ENCODE peak calls at places on chromosomes 7 and 10, in six cellular contexts. One of them, this sample, is unnamed.
A peak's percentile ranks its signal among the peaks of the same experiment; 100 is the strongest.

GRCh38 chr10:83607959-83608745 is 531.2 kb upstream of the GHITM start:
- DNase-seq in Calu3: no peak
- DNase-seq in effector memory CD8-positive, alpha-beta T cell: no peak
- DNase-seq in myocyte: no peak
- DNase-seq in NCI-H1092: no peak
- DNase-seq in HTR-8/SVneo: no peak
- DNase-seq in this sample: no peak

GRCh38 chr7:128347573-128348147 is 4.0 kb upstream of the RBM28 start:
- DNase-seq in NCI-H1092: peak; percentile 24
- DNase-seq in effector memory CD8-positive, alpha-beta T cell: no peak
- DNase-seq in Calu3: peak; percentile 66
- DNase-seq in HTR-8/SVneo: peak; percentile 40
- DNase-seq in myocyte: peak; percentile 82
- DNase-seq in this sample: peak; percentile 23

GRCh38 chr10:112059220-112059619 is 124.3 kb downstream of the GPAM start:
- DNase-seq in NCI-H1092: no peak
- DNase-seq in Calu3: no peak
- DNase-seq in effector memory CD8-positive, alpha-beta T cell: no peak
- DNase-seq in myocyte: no peak
- DNase-seq in HTR-8/SVneo: no peak
- DNase-seq in this sample: no peak

GRCh38 chr7:120502132-120502531 is 229.2 kb downstream of the KCND2 start:
- DNase-seq in Calu3: no peak
- DNase-seq in NCI-H1092: no peak
- DNase-seq in effector memory CD8-positive, alpha-beta T cell: no peak
- DNase-seq in HTR-8/SVneo: no peak
- DNase-seq in myocyte: no peak
- DNase-seq in this sample: no peak

GRCh38 chr10:99966306-99966705 is 43.4 kb downstream of the DNMBP start:
- DNase-seq in myocyte: peak; percentile 17
- DNase-seq in effector memory CD8-positive, alpha-beta T cell: no peak
- DNase-seq in Calu3: peak; percentile 17
- DNase-seq in NCI-H1092: no peak
- DNase-seq in HTR-8/SVneo: peak; percentile 82
- DNase-seq in this sample: no peak

GRCh38 chr7:18119985-18120384 is 92.3 kb upstream of the PRPS1L1 start:
- DNase-seq in NCI-H1092: no peak
- DNase-seq in myocyte: peak; percentile 11
- DNase-seq in effector memory CD8-positive, alpha-beta T cell: no peak
- DNase-seq in HTR-8/SVneo: no peak
- DNase-seq in Calu3: peak; percentile 50
- DNase-seq in this sample: no peak

GRCh38 chr7:158141221-158141582 is 446.4 kb downstream of the PTPRN2 start:
- DNase-seq in effector memory CD8-positive, alpha-beta T cell: no peak
- DNase-seq in myocyte: no peak
- DNase-seq in HTR-8/SVneo: no peak
- DNase-seq in NCI-H1092: no peak
- DNase-seq in Calu3: no peak
- DNase-seq in this sample: no peak

GRCh38 chr10:119377905-119378736 is 164.4 kb downstream of the RGS10 start:
- DNase-seq in Calu3: no peak
- DNase-seq in HTR-8/SVneo: no peak
- DNase-seq in effector memory CD8-positive, alpha-beta T cell: no peak
- DNase-seq in NCI-H1092: peak; percentile 78
- DNase-seq in myocyte: peak; percentile 88
- DNase-seq in this sample: no peak

GRCh38 chr7:2938514-2939192 is 94.5 kb upstream of the GNA12 start:
- DNase-seq in NCI-H1092: no peak
- DNase-seq in effector memory CD8-positive, alpha-beta T cell: no peak
- DNase-seq in myocyte: no peak
- DNase-seq in Calu3: no peak
- DNase-seq in HTR-8/SVneo: no peak
- DNase-seq in this sample: no peak

GRCh38 chr7:154183482-154183881 is 131.3 kb downstream of the DPP6 start:
- DNase-seq in NCI-H1092: no peak
- DNase-seq in Calu3: no peak
- DNase-seq in myocyte: no peak
- DNase-seq in HTR-8/SVneo: no peak
- DNase-seq in effector memory CD8-positive, alpha-beta T cell: no peak
- DNase-seq in this sample: no peak

GRCh38 chr7:18541189-18541870 is 45.8 kb downstream of the HDAC9 start:
- DNase-seq in Calu3: no peak
- DNase-seq in effector memory CD8-positive, alpha-beta T cell: no peak
- DNase-seq in NCI-H1092: peak; percentile 14
- DNase-seq in HTR-8/SVneo: peak; percentile 15
- DNase-seq in myocyte: peak; percentile 74
- DNase-seq in this sample: no peak

GRCh38 chr7:151470656-151471180 is 30.8 kb upstream of the CRYGN start:
- DNase-seq in NCI-H1092: no peak
- DNase-seq in myocyte: no peak
- DNase-seq in effector memory CD8-positive, alpha-beta T cell: no peak
- DNase-seq in HTR-8/SVneo: no peak
- DNase-seq in Calu3: no peak
- DNase-seq in this sample: no peak

GRCh38 chr10:28668363-28669226 is 8.7 kb upstream of the BAMBI start:
- DNase-seq in effector memory CD8-positive, alpha-beta T cell: no peak
- DNase-seq in NCI-H1092: peak; percentile 65
- DNase-seq in myocyte: no peak
- DNase-seq in HTR-8/SVneo: no peak
- DNase-seq in Calu3: peak; percentile 71
- DNase-seq in this sample: no peak

GRCh38 chr7:36287371-36288241 is 102.1 kb upstream of the ANLN start:
- DNase-seq in myocyte: peak; percentile 88
- DNase-seq in NCI-H1092: no peak
- DNase-seq in HTR-8/SVneo: no peak
- DNase-seq in Calu3: peak; percentile 72
- DNase-seq in effector memory CD8-positive, alpha-beta T cell: peak; percentile 23
- DNase-seq in this sample: no peak

GRCh38 chr7:72577107-72577506 is 165.0 kb upstream of the CALN1 start:
- DNase-seq in HTR-8/SVneo: no peak
- DNase-seq in myocyte: no peak
- DNase-seq in effector memory CD8-positive, alpha-beta T cell: no peak
- DNase-seq in NCI-H1092: no peak
- DNase-seq in Calu3: no peak
- DNase-seq in this sample: no peak

GRCh38 chr10:48551796-48552591 is 52.9 kb downstream of the ARHGAP22 start:
- DNase-seq in Calu3: peak; percentile 25
- DNase-seq in myocyte: peak; percentile 62
- DNase-seq in NCI-H1092: peak; percentile 27
- DNase-seq in HTR-8/SVneo: peak; percentile 55
- DNase-seq in effector memory CD8-positive, alpha-beta T cell: no peak
- DNase-seq in this sample: peak; percentile 11

GRCh38 chr7:45155357-45155900 is 2.2 kb upstream of the RAMP3 start:
- DNase-seq in myocyte: no peak
- DNase-seq in effector memory CD8-positive, alpha-beta T cell: no peak
- DNase-seq in Calu3: no peak
- DNase-seq in NCI-H1092: no peak
- DNase-seq in HTR-8/SVneo: no peak
- DNase-seq in this sample: no peak

GRCh38 chr10:119006451-119007210 is 22.9 kb upstream of the NANOS1 start:
- DNase-seq in NCI-H1092: no peak
- DNase-seq in Calu3: peak; percentile 49
- DNase-seq in HTR-8/SVneo: peak; percentile 64
- DNase-seq in effector memory CD8-positive, alpha-beta T cell: no peak
- DNase-seq in myocyte: peak; percentile 90
- DNase-seq in this sample: no peak

GRCh38 chr10:117346574-117346973 is 28.7 kb downstream of the PDZD8 start:
- DNase-seq in myocyte: no peak
- DNase-seq in HTR-8/SVneo: no peak
- DNase-seq in Calu3: no peak
- DNase-seq in NCI-H1092: no peak
- DNase-seq in effector memory CD8-positive, alpha-beta T cell: no peak
- DNase-seq in this sample: no peak

GRCh38 chr10:3902054-3902808 is 117.2 kb upstream of the KLF6 start:
- DNase-seq in myocyte: peak; percentile 48
- DNase-seq in effector memory CD8-positive, alpha-beta T cell: peak; percentile 35
- DNase-seq in HTR-8/SVneo: no peak
- DNase-seq in NCI-H1092: no peak
- DNase-seq in Calu3: peak; percentile 23
- DNase-seq in this sample: peak; percentile 30

GRCh38 chr7:143299840-143300239 is 11.7 kb downstream of the CASP2 start:
- DNase-seq in Calu3: peak; percentile 61
- DNase-seq in effector memory CD8-positive, alpha-beta T cell: peak; percentile 54
- DNase-seq in HTR-8/SVneo: peak; percentile 23
- DNase-seq in myocyte: peak; percentile 31
- DNase-seq in NCI-H1092: no peak
- DNase-seq in this sample: peak; percentile 68

GRCh38 chr7:88230646-88231045 is 10.8 kb upstream of the SRI start:
- DNase-seq in Calu3: no peak
- DNase-seq in effector memory CD8-positive, alpha-beta T cell: no peak
- DNase-seq in myocyte: no peak
- DNase-seq in HTR-8/SVneo: no peak
- DNase-seq in NCI-H1092: no peak
- DNase-seq in this sample: no peak

GRCh38 chr7:94088560-94088959 is 84.4 kb upstream of the BET1 start:
- DNase-seq in Calu3: no peak
- DNase-seq in effector memory CD8-positive, alpha-beta T cell: no peak
- DNase-seq in myocyte: peak; percentile 29
- DNase-seq in HTR-8/SVneo: no peak
- DNase-seq in NCI-H1092: no peak
- DNase-seq in this sample: no peak

GRCh38 chr7:66837007-66837406 is 84.0 kb upstream of the TMEM248 start:
- DNase-seq in Calu3: peak; percentile 22
- DNase-seq in myocyte: no peak
- DNase-seq in NCI-H1092: no peak
- DNase-seq in effector memory CD8-positive, alpha-beta T cell: no peak
- DNase-seq in HTR-8/SVneo: no peak
- DNase-seq in this sample: no peak

GRCh38 chr7:68700414-68700813 is 897.9 kb upstream of the AUTS2 start:
- DNase-seq in effector memory CD8-positive, alpha-beta T cell: no peak
- DNase-seq in NCI-H1092: no peak
- DNase-seq in HTR-8/SVneo: no peak
- DNase-seq in myocyte: no peak
- DNase-seq in Calu3: no peak
- DNase-seq in this sample: no peak

GRCh38 chr10:123429631-123430257 is 236.4 kb upstream of the GPR26 start:
- DNase-seq in myocyte: no peak
- DNase-seq in HTR-8/SVneo: no peak
- DNase-seq in effector memory CD8-positive, alpha-beta T cell: no peak
- DNase-seq in Calu3: no peak
- DNase-seq in NCI-H1092: no peak
- DNase-seq in this sample: no peak

GRCh38 chr10:79034271-79034876 is 34.4 kb upstream of the ZMIZ1 start:
- DNase-seq in NCI-H1092: no peak
- DNase-seq in myocyte: no peak
- DNase-seq in HTR-8/SVneo: no peak
- DNase-seq in effector memory CD8-positive, alpha-beta T cell: no peak
- DNase-seq in Calu3: no peak
- DNase-seq in this sample: no peak

GRCh38 chr10:11742009-11742778 is at the start of gene ECHDC3:
- DNase-seq in effector memory CD8-positive, alpha-beta T cell: peak; percentile 28
- DNase-seq in Calu3: peak; percentile 74
- DNase-seq in NCI-H1092: no peak
- DNase-seq in myocyte: peak; percentile 22
- DNase-seq in HTR-8/SVneo: peak; percentile 12
- DNase-seq in this sample: peak; percentile 10

GRCh38 chr7:39510738-39511372 is 55.3 kb upstream of the YAE1 start:
- DNase-seq in effector memory CD8-positive, alpha-beta T cell: no peak
- DNase-seq in myocyte: no peak
- DNase-seq in Calu3: no peak
- DNase-seq in HTR-8/SVneo: no peak
- DNase-seq in NCI-H1092: no peak
- DNase-seq in this sample: no peak

GRCh38 chr10:78375854-78376785 is 342.5 kb downstream of the RPS24 start:
- DNase-seq in effector memory CD8-positive, alpha-beta T cell: no peak
- DNase-seq in HTR-8/SVneo: no peak
- DNase-seq in NCI-H1092: no peak
- DNase-seq in myocyte: no peak
- DNase-seq in Calu3: no peak
- DNase-seq in this sample: no peak

GRCh38 chr10:126140746-126141273 is 244.4 kb downstream of the FANK1 start:
- DNase-seq in HTR-8/SVneo: no peak
- DNase-seq in Calu3: no peak
- DNase-seq in myocyte: no peak
- DNase-seq in effector memory CD8-positive, alpha-beta T cell: no peak
- DNase-seq in NCI-H1092: no peak
- DNase-seq in this sample: no peak

GRCh38 chr10:12981570-12981969 is 19.9 kb downstream of the CCDC3 start:
- DNase-seq in HTR-8/SVneo: peak; percentile 37
- DNase-seq in Calu3: no peak
- DNase-seq in myocyte: peak; percentile 55
- DNase-seq in NCI-H1092: no peak
- DNase-seq in effector memory CD8-positive, alpha-beta T cell: no peak
- DNase-seq in this sample: no peak

GRCh38 chr7:33909312-33909711 is 4.0 kb downstream of the BMPER start:
- DNase-seq in myocyte: no peak
- DNase-seq in NCI-H1092: no peak
- DNase-seq in HTR-8/SVneo: no peak
- DNase-seq in Calu3: no peak
- DNase-seq in effector memory CD8-positive, alpha-beta T cell: no peak
- DNase-seq in this sample: no peak